ENCODE peak calls at places on chromosome 14, in five cellular contexts. O is glutamatergic neuron; V is mammary epithelial cell; J is left cardiac atrium; U is stimulated activated naive CD4-positive, alpha-beta T cell. S is an unnamed sample.

GRCh38 chr14:23513005-23513412 is 38.6 kb downstream of the ZFHX2 start:
- DNase-seq in O (no peak), V (no peak), J (no peak), U (no peak), S (no peak)

GRCh38 chr14:50082308-50082742 is 34.0 kb downstream of the VCPKMT start:
- DNase-seq in O (no peak), V (no peak), J (no peak), U (peak; percentile 68), S (no peak)

GRCh38 chr14:76977793-76978730 is 50.4 kb downstream of the IRF2BPL start:
- DNase-seq in O (no peak), V (no peak), J (peak; percentile 72), U (peak; percentile 23), S (no peak)

GRCh38 chr14:38342803-38343202 is 86.9 kb upstream of the CLEC14A start:
- DNase-seq in O (no peak), V (no peak), J (no peak), U (no peak), S (no peak)

GRCh38 chr14:54981698-54982097 is 45.2 kb downstream of the WDHD1 start:
- DNase-seq in O (no peak), V (no peak), J (no peak), U (no peak), S (no peak)

GRCh38 chr14:98138666-98139065 is 1133.3 kb downstream of the BCL11B start:
- DNase-seq in O (peak; percentile 43), V (peak; percentile 25), J (no peak), U (peak; percentile 87), S (peak; percentile 18)

GRCh38 chr14:95480109-95480886 is 36.2 kb downstream of the SYNE3 start:
- DNase-seq in O (no peak), V (peak; percentile 17), J (peak; percentile 84), U (no peak), S (no peak)

GRCh38 chr14:37600880-37601741 is 5.7 kb downstream of the TTC6 start:
- DNase-seq in O (no peak), V (no peak), J (no peak), U (no peak), S (no peak)

GRCh38 chr14:54392131-54392859 is 4.5 kb upstream of the CDKN3 start:
- DNase-seq in O (no peak), V (no peak), J (no peak), U (no peak), S (no peak)